ENCODE peak calls at places on chromosomes 5 and 9, in eight cellular contexts. One of them, this sample, is unnamed.

GRCh38 chr5:98927242-98927987 is 1.4 kb downstream of the CHD1 start:
- DNase-seq in GM12878: no peak
- DNase-seq in CD8-positive, alpha-beta memory T cell: peak; percentile 72
- DNase-seq in foreskin keratinocyte: peak; percentile 44
- DNase-seq in AG04450: peak; percentile 36
- DNase-seq in fibroblast of lung: peak; percentile 80
- DNase-seq in CD8-positive, alpha-beta T cell: peak; percentile 37
- DNase-seq in CD4-positive, alpha-beta memory T cell: peak; percentile 79
- DNase-seq in this sample: peak; percentile 66

GRCh38 chr9:37144762-37145161 is 24.4 kb downstream of the ZCCHC7 start:
- DNase-seq in GM12878: peak; percentile 82
- DNase-seq in CD8-positive, alpha-beta memory T cell: no peak
- DNase-seq in foreskin keratinocyte: no peak
- DNase-seq in AG04450: no peak
- DNase-seq in fibroblast of lung: peak; percentile 55
- DNase-seq in CD8-positive, alpha-beta T cell: no peak
- DNase-seq in CD4-positive, alpha-beta memory T cell: no peak
- DNase-seq in this sample: no peak

GRCh38 chr5:147748590-147748989 is 33.9 kb downstream of the JAKMIP2 start:
- DNase-seq in GM12878: no peak
- DNase-seq in CD8-positive, alpha-beta memory T cell: no peak
- DNase-seq in foreskin keratinocyte: no peak
- DNase-seq in AG04450: no peak
- DNase-seq in fibroblast of lung: no peak
- DNase-seq in CD8-positive, alpha-beta T cell: no peak
- DNase-seq in CD4-positive, alpha-beta memory T cell: no peak
- DNase-seq in this sample: no peak

GRCh38 chr9:93441181-93441580 is 10.3 kb upstream of the FAM120A start:
- DNase-seq in GM12878: no peak
- DNase-seq in CD8-positive, alpha-beta memory T cell: no peak
- DNase-seq in foreskin keratinocyte: peak; percentile 23
- DNase-seq in AG04450: no peak
- DNase-seq in fibroblast of lung: no peak
- DNase-seq in CD8-positive, alpha-beta T cell: no peak
- DNase-seq in CD4-positive, alpha-beta memory T cell: no peak
- DNase-seq in this sample: no peak

GRCh38 chr9:34163439-34163838 is 15.4 kb upstream of the UBAP1 start:
- DNase-seq in GM12878: no peak
- DNase-seq in CD8-positive, alpha-beta memory T cell: no peak
- DNase-seq in foreskin keratinocyte: peak; percentile 69
- DNase-seq in AG04450: no peak
- DNase-seq in fibroblast of lung: peak; percentile 75
- DNase-seq in CD8-positive, alpha-beta T cell: no peak
- DNase-seq in CD4-positive, alpha-beta memory T cell: no peak
- DNase-seq in this sample: peak; percentile 23

GRCh38 chr5:131169810-131170539 is 769 bp upstream of the LYRM7 start:
- DNase-seq in GM12878: no peak
- DNase-seq in CD8-positive, alpha-beta memory T cell: no peak
- DNase-seq in foreskin keratinocyte: no peak
- DNase-seq in AG04450: no peak
- DNase-seq in fibroblast of lung: no peak
- DNase-seq in CD8-positive, alpha-beta T cell: no peak
- DNase-seq in CD4-positive, alpha-beta memory T cell: no peak
- DNase-seq in this sample: no peak

GRCh38 chr9:83432104-83432627 is 106.0 kb downstream of the FRMD3 start:
- DNase-seq in GM12878: no peak
- DNase-seq in CD8-positive, alpha-beta memory T cell: no peak
- DNase-seq in foreskin keratinocyte: no peak
- DNase-seq in AG04450: no peak
- DNase-seq in fibroblast of lung: peak; percentile 67
- DNase-seq in CD8-positive, alpha-beta T cell: no peak
- DNase-seq in CD4-positive, alpha-beta memory T cell: no peak
- DNase-seq in this sample: peak; percentile 44

GRCh38 chr5:108606185-108606584 is 141.5 kb upstream of the FER start:
- DNase-seq in GM12878: no peak
- DNase-seq in CD8-positive, alpha-beta memory T cell: no peak
- DNase-seq in foreskin keratinocyte: no peak
- DNase-seq in AG04450: no peak
- DNase-seq in fibroblast of lung: no peak
- DNase-seq in CD8-positive, alpha-beta T cell: no peak
- DNase-seq in CD4-positive, alpha-beta memory T cell: no peak
- DNase-seq in this sample: no peak

GRCh38 chr5:75640395-75640794 is 29.1 kb downstream of the ANKDD1B start:
- DNase-seq in GM12878: no peak
- DNase-seq in CD8-positive, alpha-beta memory T cell: no peak
- DNase-seq in foreskin keratinocyte: peak; percentile 77
- DNase-seq in AG04450: no peak
- DNase-seq in fibroblast of lung: peak; percentile 95
- DNase-seq in CD8-positive, alpha-beta T cell: no peak
- DNase-seq in CD4-positive, alpha-beta memory T cell: no peak
- DNase-seq in this sample: no peak

DNA sequence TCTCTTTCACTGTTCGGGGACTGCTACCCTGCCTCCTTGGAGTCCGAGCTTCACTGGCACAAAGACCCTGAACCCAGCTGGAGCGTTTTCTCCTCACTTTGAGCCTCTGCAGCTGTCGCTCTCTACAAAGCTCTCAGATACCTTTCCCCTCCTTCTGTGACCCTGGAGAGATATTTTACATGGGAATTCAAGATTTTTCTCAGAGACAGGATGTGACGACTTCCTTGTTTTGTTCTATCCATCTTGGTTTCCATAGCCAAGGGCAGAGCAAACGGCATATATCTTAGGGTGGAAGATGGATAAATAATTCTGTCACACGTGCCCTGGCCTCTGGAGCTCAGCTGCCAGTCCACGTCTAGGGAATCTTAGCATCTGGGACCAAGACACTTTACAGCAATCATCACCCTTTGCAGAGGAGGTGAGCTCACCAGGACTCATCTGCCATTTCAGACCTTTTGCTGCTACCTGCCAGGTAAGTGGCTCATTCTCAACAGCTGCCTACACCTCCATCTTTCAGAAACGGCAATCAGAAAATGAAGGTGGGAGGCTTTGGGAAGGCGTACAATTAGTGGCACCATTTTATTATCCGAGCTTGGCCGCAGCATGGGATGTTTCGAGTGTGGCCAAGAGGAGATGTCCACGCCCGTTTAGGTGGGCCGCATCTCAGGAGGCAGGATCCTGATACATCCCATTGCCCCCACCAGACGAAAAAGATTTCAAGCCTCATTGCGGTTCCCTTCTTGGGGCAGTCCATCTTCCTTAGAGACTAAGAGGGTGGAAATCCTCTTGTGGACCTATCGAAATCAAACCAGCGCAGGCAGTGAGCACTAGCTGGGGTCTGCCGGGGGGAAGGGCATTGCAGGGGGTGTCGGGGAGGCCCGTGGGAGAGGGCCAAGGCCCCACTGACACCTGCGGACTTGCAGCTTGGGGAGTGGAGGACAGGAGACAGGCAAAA is at the start of gene BTNL9:
- DNase-seq in GM12878: no peak
- DNase-seq in CD8-positive, alpha-beta memory T cell: no peak
- DNase-seq in foreskin keratinocyte: no peak
- DNase-seq in AG04450: no peak
- DNase-seq in fibroblast of lung: no peak
- DNase-seq in CD8-positive, alpha-beta T cell: no peak
- DNase-seq in CD4-positive, alpha-beta memory T cell: no peak
- DNase-seq in this sample: no peak
- H3K27me3 ChIP-seq in GM12878: no peaks in the 10 kb centered on the region
- H3K27me3 ChIP-seq in CD8-positive, alpha-beta memory T cell: peaks cover 6% of the 10 kb centered on the region
- H3K27me3 ChIP-seq in foreskin keratinocyte: peaks cover 3% of the 10 kb centered on the region
- H3K27me3 ChIP-seq in AG04450: no peaks in the 10 kb centered on the region
- H3K27me3 ChIP-seq in fibroblast of lung: no peaks in the 10 kb centered on the region
- H3K27me3 ChIP-seq in CD8-positive, alpha-beta T cell: no peaks in the 10 kb centered on the region
- H3K27me3 ChIP-seq in CD4-positive, alpha-beta memory T cell: peaks cover 6% of the 10 kb centered on the region
- H3K27me3 ChIP-seq in this sample: peaks cover 45% of the 10 kb centered on the region

GRCh38 chr5:173317852-173318251 is 10.4 kb downstream of the STC2 start:
- DNase-seq in GM12878: no peak
- DNase-seq in CD8-positive, alpha-beta memory T cell: no peak
- DNase-seq in foreskin keratinocyte: no peak
- DNase-seq in AG04450: no peak
- DNase-seq in fibroblast of lung: no peak
- DNase-seq in CD8-positive, alpha-beta T cell: no peak
- DNase-seq in CD4-positive, alpha-beta memory T cell: no peak
- DNase-seq in this sample: no peak

GRCh38 chr5:173317091-173317685 is 11.0 kb downstream of the STC2 start:
- DNase-seq in GM12878: no peak
- DNase-seq in CD8-positive, alpha-beta memory T cell: no peak
- DNase-seq in foreskin keratinocyte: no peak
- DNase-seq in AG04450: no peak
- DNase-seq in fibroblast of lung: no peak
- DNase-seq in CD8-positive, alpha-beta T cell: no peak
- DNase-seq in CD4-positive, alpha-beta memory T cell: no peak
- DNase-seq in this sample: no peak

GRCh38 chr5:173318881-173319609 is 9.2 kb downstream of the STC2 start:
- DNase-seq in GM12878: no peak
- DNase-seq in CD8-positive, alpha-beta memory T cell: no peak
- DNase-seq in foreskin keratinocyte: no peak
- DNase-seq in AG04450: no peak
- DNase-seq in fibroblast of lung: peak; percentile 75
- DNase-seq in CD8-positive, alpha-beta T cell: no peak
- DNase-seq in CD4-positive, alpha-beta memory T cell: no peak
- DNase-seq in this sample: no peak

GRCh38 chr5:173319610-173320100 is 8.6 kb downstream of the STC2 start:
- DNase-seq in GM12878: no peak
- DNase-seq in CD8-positive, alpha-beta memory T cell: no peak
- DNase-seq in foreskin keratinocyte: no peak
- DNase-seq in AG04450: no peak
- DNase-seq in fibroblast of lung: no peak
- DNase-seq in CD8-positive, alpha-beta T cell: no peak
- DNase-seq in CD4-positive, alpha-beta memory T cell: no peak
- DNase-seq in this sample: no peak

DNA sequence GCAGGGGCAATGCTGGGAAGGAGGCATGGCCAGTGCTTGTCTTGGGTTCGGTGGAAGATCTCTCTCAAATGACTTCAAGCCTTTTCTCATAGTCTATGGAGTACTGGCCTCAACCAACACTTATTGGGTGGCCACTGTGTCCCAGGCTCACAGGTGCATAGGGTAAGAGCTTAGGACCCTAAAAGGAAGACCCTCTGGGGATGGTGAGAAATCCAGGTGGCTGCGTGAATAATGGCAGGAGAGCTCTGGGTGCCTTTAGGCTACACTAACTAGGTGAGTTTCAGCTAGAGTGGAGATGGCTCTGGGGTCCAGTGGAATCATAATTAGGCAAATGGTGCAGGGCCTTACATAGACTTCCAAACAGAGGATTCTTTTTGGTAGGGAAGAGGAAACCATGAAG is 9.9 kb downstream of the STC2 start:
- DNase-seq in GM12878: no peak
- DNase-seq in CD8-positive, alpha-beta memory T cell: no peak
- DNase-seq in foreskin keratinocyte: no peak
- DNase-seq in AG04450: no peak
- DNase-seq in fibroblast of lung: no peak
- DNase-seq in CD8-positive, alpha-beta T cell: no peak
- DNase-seq in CD4-positive, alpha-beta memory T cell: no peak
- DNase-seq in this sample: no peak
- H3K27me3 ChIP-seq in GM12878: no peaks in the 10 kb centered on the region
- H3K27me3 ChIP-seq in CD8-positive, alpha-beta memory T cell: no peaks in the 10 kb centered on the region
- H3K27me3 ChIP-seq in foreskin keratinocyte: no peaks in the 10 kb centered on the region
- H3K27me3 ChIP-seq in AG04450: no peaks in the 10 kb centered on the region
- H3K27me3 ChIP-seq in fibroblast of lung: no peaks in the 10 kb centered on the region
- H3K27me3 ChIP-seq in CD8-positive, alpha-beta T cell: no peaks in the 10 kb centered on the region
- H3K27me3 ChIP-seq in CD4-positive, alpha-beta memory T cell: no peaks in the 10 kb centered on the region
- H3K27me3 ChIP-seq in this sample: no peaks in the 10 kb centered on the region

DNA sequence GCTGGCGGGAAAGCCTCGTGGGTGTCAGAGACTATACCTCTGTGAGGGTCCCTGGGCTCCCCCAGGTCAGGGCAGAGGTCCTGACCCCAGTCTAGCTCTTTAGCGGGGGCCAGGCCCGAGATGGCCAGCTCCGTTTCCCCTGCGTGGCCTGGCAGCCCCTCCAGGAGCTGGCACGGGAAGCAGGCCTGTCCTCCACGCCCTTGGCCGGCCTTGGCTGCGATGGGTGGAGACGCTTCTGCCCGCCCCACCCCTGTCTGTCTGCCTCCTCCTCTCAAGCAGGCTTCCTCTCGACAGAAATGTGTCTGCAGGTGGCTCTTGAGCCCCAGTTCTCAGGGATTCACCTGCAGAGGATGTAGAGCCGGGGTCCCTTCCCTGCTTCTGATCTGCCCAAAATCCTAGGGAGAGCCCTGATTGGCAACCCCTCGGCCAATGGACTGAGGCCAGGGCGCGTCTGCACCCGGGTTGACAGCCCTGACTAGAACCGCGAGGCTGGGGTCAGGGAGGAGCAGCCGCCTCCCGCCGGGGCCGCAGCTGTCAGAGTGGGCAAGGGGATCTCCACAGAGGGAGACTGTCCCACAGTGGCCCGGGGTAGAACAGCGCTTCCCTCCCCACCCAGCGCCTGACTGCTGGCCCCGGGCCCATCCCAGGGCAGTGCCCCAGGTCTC is 2.6 kb upstream of the GRIN1 start:
- DNase-seq in GM12878: no peak
- DNase-seq in CD8-positive, alpha-beta memory T cell: no peak
- DNase-seq in foreskin keratinocyte: no peak
- DNase-seq in AG04450: no peak
- DNase-seq in fibroblast of lung: no peak
- DNase-seq in CD8-positive, alpha-beta T cell: no peak
- DNase-seq in CD4-positive, alpha-beta memory T cell: no peak
- DNase-seq in this sample: no peak
- H3K27me3 ChIP-seq in GM12878: peaks cover 14% of the 10 kb centered on the region
- H3K27me3 ChIP-seq in CD8-positive, alpha-beta memory T cell: peaks cover 40% of the 10 kb centered on the region
- H3K27me3 ChIP-seq in foreskin keratinocyte: peaks cover 61% of the 10 kb centered on the region
- H3K27me3 ChIP-seq in AG04450: peaks cover 41% of the 10 kb centered on the region
- H3K27me3 ChIP-seq in fibroblast of lung: peaks cover 26% of the 10 kb centered on the region
- H3K27me3 ChIP-seq in CD8-positive, alpha-beta T cell: peaks cover 43% of the 10 kb centered on the region
- H3K27me3 ChIP-seq in CD4-positive, alpha-beta memory T cell: peaks cover 34% of the 10 kb centered on the region
- H3K27me3 ChIP-seq in this sample: peaks cover 25% of the 10 kb centered on the region

GRCh38 chr9:117405950-117406705 is 8.7 kb downstream of the ASTN2 start:
- DNase-seq in GM12878: no peak
- DNase-seq in CD8-positive, alpha-beta memory T cell: no peak
- DNase-seq in foreskin keratinocyte: no peak
- DNase-seq in AG04450: no peak
- DNase-seq in fibroblast of lung: no peak
- DNase-seq in CD8-positive, alpha-beta T cell: no peak
- DNase-seq in CD4-positive, alpha-beta memory T cell: no peak
- DNase-seq in this sample: no peak
- H3K27me3 ChIP-seq in GM12878: no peaks in the 10 kb centered on the region
- H3K27me3 ChIP-seq in CD8-positive, alpha-beta memory T cell: no peaks in the 10 kb centered on the region
- H3K27me3 ChIP-seq in foreskin keratinocyte: peaks cover 38% of the 10 kb centered on the region
- H3K27me3 ChIP-seq in AG04450: no peaks in the 10 kb centered on the region
- H3K27me3 ChIP-seq in fibroblast of lung: no peaks in the 10 kb centered on the region
- H3K27me3 ChIP-seq in CD8-positive, alpha-beta T cell: no peaks in the 10 kb centered on the region
- H3K27me3 ChIP-seq in CD4-positive, alpha-beta memory T cell: no peaks in the 10 kb centered on the region
- H3K27me3 ChIP-seq in this sample: peaks cover 24% of the 10 kb centered on the region